ENCODE peak calls at places on chromosomes 4 and X, in five cellular contexts. One of them, this sample, is unnamed.

GRCh38 chrX:45830343-45830742 is 629.7 kb upstream of the DIPK2B start:
- DNase-seq in endothelial cell of umbilical vein: no peak
- DNase-seq in A549: no peak
- DNase-seq in esophagus squamous epithelium: no peak
- DNase-seq in H1: no peak
- DNase-seq in this sample: no peak

GRCh38 chr4:98828801-98829200 is 100.1 kb downstream of the EIF4E start:
- DNase-seq in endothelial cell of umbilical vein: no peak
- DNase-seq in esophagus squamous epithelium: no peak
- DNase-seq in H1: no peak
- DNase-seq in A549: no peak
- DNase-seq in this sample: no peak

GRCh38 chrX:87338510-87338909 is 179.1 kb upstream of the KLHL4 start:
- DNase-seq in A549: peak
- DNase-seq in endothelial cell of umbilical vein: peak
- DNase-seq in H1: no peak
- DNase-seq in esophagus squamous epithelium: no peak
- DNase-seq in this sample: no peak

GRCh38 chr4:123976285-123976684 is 579.7 kb downstream of the SPRY1 start:
- DNase-seq in esophagus squamous epithelium: no peak
- DNase-seq in endothelial cell of umbilical vein: peak
- DNase-seq in H1: no peak
- DNase-seq in A549: no peak
- DNase-seq in this sample: no peak

GRCh38 chr4:967113-968104 is 6.0 kb downstream of the DGKQ start:
- DNase-seq in esophagus squamous epithelium: no peak
- DNase-seq in endothelial cell of umbilical vein: no peak
- DNase-seq in A549: no peak
- DNase-seq in H1: no peak
- DNase-seq in this sample: no peak

GRCh38 chr4:22483551-22483981 is 32.3 kb downstream of the ADGRA3 start:
- DNase-seq in A549: no peak
- DNase-seq in endothelial cell of umbilical vein: no peak
- DNase-seq in esophagus squamous epithelium: no peak
- DNase-seq in H1: no peak
- DNase-seq in this sample: no peak

GRCh38 chr4:124943145-124943889 is 230.8 kb upstream of the ANKRD50 start:
- DNase-seq in H1: no peak
- DNase-seq in A549: no peak
- DNase-seq in esophagus squamous epithelium: no peak
- DNase-seq in endothelial cell of umbilical vein: no peak
- DNase-seq in this sample: no peak

GRCh38 chr4:168521736-168522135 is 24.9 kb downstream of the PALLD start:
- DNase-seq in endothelial cell of umbilical vein: no peak
- DNase-seq in H1: no peak
- DNase-seq in esophagus squamous epithelium: no peak
- DNase-seq in A549: no peak
- DNase-seq in this sample: no peak

GRCh38 chrX:97547873-97548578 is 664.3 kb downstream of the RPA4 start:
- DNase-seq in A549: no peak
- DNase-seq in endothelial cell of umbilical vein: peak
- DNase-seq in esophagus squamous epithelium: no peak
- DNase-seq in H1: no peak
- DNase-seq in this sample: no peak

GRCh38 chr4:105128208-105128607 is 18.5 kb upstream of the TET2 start:
- DNase-seq in endothelial cell of umbilical vein: no peak
- DNase-seq in H1: no peak
- DNase-seq in esophagus squamous epithelium: no peak
- DNase-seq in A549: no peak
- DNase-seq in this sample: no peak

GRCh38 chr4:78956979-78957378 is 17.7 kb upstream of the PAQR3 start:
- DNase-seq in A549: no peak
- DNase-seq in endothelial cell of umbilical vein: no peak
- DNase-seq in H1: no peak
- DNase-seq in esophagus squamous epithelium: no peak
- DNase-seq in this sample: no peak

GRCh38 chr4:55125763-55126541 is 557 bp upstream of the KDR start:
- DNase-seq in H1: no peak
- DNase-seq in A549: no peak
- DNase-seq in endothelial cell of umbilical vein: peak
- DNase-seq in esophagus squamous epithelium: no peak
- DNase-seq in this sample: no peak

GRCh38 chr4:110778526-110778925 is 155.6 kb upstream of the PITX2 start:
- DNase-seq in A549: no peak
- DNase-seq in H1: no peak
- DNase-seq in esophagus squamous epithelium: no peak
- DNase-seq in endothelial cell of umbilical vein: no peak
- DNase-seq in this sample: no peak

GRCh38 chrX:79170632-79171031 is 26.1 kb downstream of the GPR174 start:
- DNase-seq in A549: no peak
- DNase-seq in H1: no peak
- DNase-seq in endothelial cell of umbilical vein: no peak
- DNase-seq in esophagus squamous epithelium: no peak
- DNase-seq in this sample: no peak

GRCh38 chr4:89661490-89661889 is 175.5 kb downstream of the SNCA start:
- DNase-seq in H1: no peak
- DNase-seq in endothelial cell of umbilical vein: peak
- DNase-seq in A549: no peak
- DNase-seq in esophagus squamous epithelium: no peak
- DNase-seq in this sample: no peak

GRCh38 chrX:26373829-26374228 is 157.9 kb downstream of the MAGEB5 start:
- DNase-seq in A549: no peak
- DNase-seq in H1: no peak
- DNase-seq in esophagus squamous epithelium: no peak
- DNase-seq in endothelial cell of umbilical vein: no peak
- DNase-seq in this sample: no peak

DNA sequence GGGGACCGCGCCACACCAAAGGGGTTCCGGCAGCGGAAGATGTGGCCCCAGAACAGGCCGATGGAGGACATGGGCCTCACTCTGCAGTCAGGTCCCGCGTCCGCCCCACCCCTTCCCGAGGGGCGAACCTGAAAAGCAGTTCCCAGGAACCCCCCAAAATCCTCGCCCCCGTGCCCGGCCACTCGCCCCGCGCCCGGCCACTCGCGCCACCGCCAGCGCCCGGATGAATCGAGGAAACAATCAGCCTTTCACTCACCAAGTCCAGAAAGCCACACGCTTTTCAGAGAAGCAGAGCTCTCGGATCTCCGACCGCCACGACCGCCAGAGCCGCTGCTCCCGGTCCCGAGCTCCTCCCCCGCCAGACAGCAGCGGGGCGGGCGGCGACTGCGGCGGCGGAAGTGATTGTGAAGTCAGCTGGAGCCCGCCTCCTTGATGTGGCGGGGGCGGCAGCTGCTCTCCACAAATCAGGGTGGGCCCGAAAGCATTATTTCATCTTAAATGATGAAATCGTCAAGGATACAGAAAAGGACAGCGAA is at the start of gene PJA1:
- DNase-seq in esophagus squamous epithelium: peak
- DNase-seq in endothelial cell of umbilical vein: peak
- DNase-seq in A549: peak
- DNase-seq in H1: no peak
- DNase-seq in this sample: peak
- TF ChIP-seq POLR2A in esophagus squamous epithelium: peak
- TF ChIP-seq POLR2A in endothelial cell of umbilical vein: no peak
- TF ChIP-seq POLR2A in A549: peak
- TF ChIP-seq POLR2A in H1: no peak
- TF ChIP-seq POLR2A in this sample: no peak

GRCh38 chrX:155069414-155069813 is 1.5 kb downstream of the CMC4 start:
- DNase-seq in H1: no peak
- DNase-seq in A549: no peak
- DNase-seq in endothelial cell of umbilical vein: no peak
- DNase-seq in esophagus squamous epithelium: no peak
- DNase-seq in this sample: no peak

GRCh38 chrX:155070038-155070437 is 898 bp downstream of the CMC4 start:
- DNase-seq in endothelial cell of umbilical vein: no peak
- DNase-seq in A549: no peak
- DNase-seq in H1: no peak
- DNase-seq in esophagus squamous epithelium: no peak
- DNase-seq in this sample: no peak

GRCh38 chrX:155070663-155070974 is 317 bp downstream of the CMC4 start:
- DNase-seq in endothelial cell of umbilical vein: peak
- DNase-seq in esophagus squamous epithelium: no peak
- DNase-seq in H1: no peak
- DNase-seq in A549: peak
- DNase-seq in this sample: no peak

GRCh38 chrX:155071694-155072215 is 447 bp downstream of the BRCC3 start:
- DNase-seq in A549: no peak
- DNase-seq in H1: no peak
- DNase-seq in esophagus squamous epithelium: no peak
- DNase-seq in endothelial cell of umbilical vein: no peak
- DNase-seq in this sample: no peak

GRCh38 chrX:155070975-155071693 is at the start of the genes BRCC3, CMC4 and MTCP1:
- DNase-seq in H1: peak
- DNase-seq in A549: peak
- DNase-seq in esophagus squamous epithelium: peak
- DNase-seq in endothelial cell of umbilical vein: peak
- DNase-seq in this sample: peak
- TF ChIP-seq POLR2A in H1: peak
- TF ChIP-seq POLR2A in A549: peak
- TF ChIP-seq POLR2A in esophagus squamous epithelium: peak
- TF ChIP-seq POLR2A in endothelial cell of umbilical vein: peak
- TF ChIP-seq POLR2A in this sample: no peak

GRCh38 chr4:140153744-140154571 is at the start of gene MAML3:
- DNase-seq in endothelial cell of umbilical vein: peak
- DNase-seq in esophagus squamous epithelium: peak
- DNase-seq in H1: peak
- DNase-seq in A549: no peak
- DNase-seq in this sample: peak
- TF ChIP-seq POLR2A in endothelial cell of umbilical vein: peak
- TF ChIP-seq POLR2A in esophagus squamous epithelium: peak
- TF ChIP-seq POLR2A in H1: no peak
- TF ChIP-seq POLR2A in A549: peak
- TF ChIP-seq POLR2A in this sample: peak

GRCh38 chrX:153972368-153973126 is at the start of gene TMEM187:
- DNase-seq in endothelial cell of umbilical vein: peak
- DNase-seq in A549: peak
- DNase-seq in H1: no peak
- DNase-seq in esophagus squamous epithelium: no peak
- DNase-seq in this sample: peak
- TF ChIP-seq POLR2A in endothelial cell of umbilical vein: peak
- TF ChIP-seq POLR2A in A549: no peak
- TF ChIP-seq POLR2A in H1: no peak
- TF ChIP-seq POLR2A in esophagus squamous epithelium: peak
- TF ChIP-seq POLR2A in this sample: no peak

DNA sequence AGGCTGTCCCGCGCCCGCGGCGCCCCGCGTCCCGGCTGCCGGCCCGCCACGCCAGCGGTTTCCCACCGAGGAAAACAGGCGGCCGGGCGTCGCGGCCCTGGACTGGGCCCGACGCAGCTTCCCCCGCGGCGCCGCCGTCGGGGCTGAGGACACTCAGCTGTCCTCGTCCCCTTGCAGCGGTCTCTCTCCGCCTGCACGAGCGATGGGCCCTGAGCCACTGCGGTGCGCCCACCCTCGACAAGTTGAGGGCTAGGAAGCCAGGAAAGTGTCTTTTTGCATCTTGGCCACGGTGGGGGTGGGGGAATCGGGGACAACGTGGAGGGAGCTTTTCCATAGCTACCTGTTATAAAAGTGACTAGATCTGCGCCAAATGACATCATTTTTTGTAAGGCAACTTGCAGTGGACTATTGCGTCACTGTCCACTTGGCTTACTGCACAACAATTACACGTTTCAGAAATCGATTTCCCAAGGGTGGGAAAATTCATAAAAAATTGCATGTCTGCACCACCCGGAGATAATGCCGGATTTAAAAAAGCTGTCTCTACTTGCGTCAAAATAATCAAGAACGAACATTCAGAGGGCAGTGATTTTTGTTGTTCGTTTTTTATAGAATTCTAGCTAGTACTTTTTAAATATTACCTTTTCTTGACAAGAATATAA is 1.1 kb downstream of the KLHL15 start:
- DNase-seq in endothelial cell of umbilical vein: peak
- DNase-seq in A549: peak
- DNase-seq in esophagus squamous epithelium: no peak
- DNase-seq in H1: no peak
- DNase-seq in this sample: no peak
- TF ChIP-seq POLR2A in endothelial cell of umbilical vein: no peak
- TF ChIP-seq POLR2A in A549: no peak
- TF ChIP-seq POLR2A in esophagus squamous epithelium: peak
- TF ChIP-seq POLR2A in H1: peak
- TF ChIP-seq POLR2A in this sample: no peak

GRCh38 chr4:77157859-77158486 is 966 bp downstream of the CCNG2 start:
- DNase-seq in A549: peak
- DNase-seq in endothelial cell of umbilical vein: peak
- DNase-seq in H1: peak
- DNase-seq in esophagus squamous epithelium: peak
- DNase-seq in this sample: peak
- TF ChIP-seq POLR2A in A549: no peak
- TF ChIP-seq POLR2A in endothelial cell of umbilical vein: no peak
- TF ChIP-seq POLR2A in H1: no peak
- TF ChIP-seq POLR2A in esophagus squamous epithelium: peak
- TF ChIP-seq POLR2A in this sample: no peak

DNA sequence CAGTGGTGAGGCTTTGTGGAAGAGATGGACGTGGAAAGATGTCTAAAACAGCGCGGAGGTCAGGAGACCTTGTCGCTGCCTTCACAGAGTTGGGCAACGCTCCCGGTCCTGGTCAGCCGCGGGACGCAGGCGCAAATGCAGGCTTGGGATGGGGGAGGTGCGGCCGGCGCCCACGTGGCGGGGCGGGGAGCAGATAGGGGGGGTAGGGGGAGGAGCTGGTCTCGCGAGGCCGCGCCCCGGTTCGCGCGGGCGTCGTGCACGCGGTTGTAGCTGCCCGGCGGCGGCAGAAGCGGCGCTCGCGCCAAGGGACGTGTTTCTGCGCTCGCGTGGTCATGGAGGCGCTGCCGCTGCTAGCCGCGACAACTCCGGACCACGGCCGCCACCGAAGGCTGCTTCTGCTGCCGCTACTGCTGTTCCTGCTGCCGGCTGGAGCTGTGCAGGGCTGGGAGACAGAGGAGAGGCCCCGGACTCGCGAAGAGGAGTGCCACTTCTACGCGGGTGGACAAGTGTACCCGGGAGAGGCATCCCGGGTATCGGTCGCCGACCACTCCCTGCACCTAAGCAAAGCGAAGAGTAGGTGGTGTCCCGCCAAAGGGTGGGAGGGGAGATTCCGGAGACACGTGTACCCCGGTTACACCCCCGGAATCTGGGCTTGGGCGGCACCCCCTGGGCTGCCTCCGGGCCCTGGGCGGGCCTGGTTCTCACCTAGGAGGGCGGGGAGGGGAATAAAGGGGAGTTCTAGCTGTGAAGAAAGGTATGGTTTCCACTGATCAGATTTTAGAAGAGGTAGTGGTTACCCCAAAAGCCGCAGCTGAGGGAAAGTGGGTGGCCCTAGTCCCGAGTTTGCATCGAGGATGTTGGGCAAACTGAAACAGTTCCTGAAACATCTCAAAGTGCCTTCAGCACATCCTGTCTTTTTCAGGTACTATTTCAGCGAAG is at the start of gene PRDX4:
- DNase-seq in A549: peak
- DNase-seq in H1: peak
- DNase-seq in esophagus squamous epithelium: peak
- DNase-seq in endothelial cell of umbilical vein: peak
- DNase-seq in this sample: peak
- TF ChIP-seq POLR2A in A549: peak
- TF ChIP-seq POLR2A in H1: peak
- TF ChIP-seq POLR2A in esophagus squamous epithelium: peak
- TF ChIP-seq POLR2A in endothelial cell of umbilical vein: peak
- TF ChIP-seq POLR2A in this sample: peak

This sample was measured in heart left ventricle.